ENCODE peak calls at places on chromosome 2, in five cellular contexts. N, E, R, F and M are unnamed samples.

GRCh38 chr2:80073134-80073561 is 231.4 kb downstream of the LRRTM1 start:
- DNase-seq in F (peak), E (peak), R (peak), N (peak), M (peak)

GRCh38 chr2:99430614-99431258 is 59.1 kb downstream of the REV1 start:
- DNase-seq in R (peak), E (no peak), N (peak), F (no peak), M (no peak)

GRCh38 chr2:96665083-96665569 is 22.6 kb downstream of the FER1L5 start:
- DNase-seq in N (peak), F (no peak), E (peak), R (peak), M (peak)

GRCh38 chr2:170076189-170076588 is 101.8 kb upstream of the MYO3B start:
- DNase-seq in F (no peak), R (no peak), E (no peak), N (no peak), M (no peak)

GRCh38 chr2:176164803-176165597 is 7.9 kb downstream of the HOXD3 start:
- DNase-seq in E (peak), R (no peak), F (no peak), N (no peak), M (no peak)

GRCh38 chr2:30217644-30218361 is 13.5 kb upstream of the LBH start:
- DNase-seq in F (no peak), R (no peak), E (no peak), N (no peak), M (no peak)

GRCh38 chr2:26614205-26615128 is 26.7 kb downstream of the CIB4 start:
- DNase-seq in R (no peak), E (no peak), N (no peak), F (no peak), M (no peak)

GRCh38 chr2:217261452-217261851 is 401.6 kb upstream of the TNP1 start:
- DNase-seq in N (no peak), E (peak), F (no peak), R (peak), M (no peak)

GRCh38 chr2:191501390-191502168 is 176.4 kb upstream of the NABP1 start:
- DNase-seq in F (no peak), N (peak), E (peak), R (peak), M (peak)

GRCh38 chr2:113754989-113755689 is 1.3 kb downstream of the SLC35F5 start:
- DNase-seq in N (no peak), E (peak), R (no peak), F (no peak), M (no peak)

GRCh38 chr2:70767094-70767698 is 804 bp downstream of the ADD2 start:
- DNase-seq in N (no peak), E (no peak), F (peak), R (no peak), M (no peak)

GRCh38 chr2:241734467-241735208 is at the start of gene D2HGDH:
- DNase-seq in R (peak), E (peak), F (peak), N (peak), M (peak)

GRCh38 chr2:9306910-9307309 is 100.3 kb downstream of the ASAP2 start:
- DNase-seq in N (no peak), E (no peak), R (no peak), F (no peak), M (no peak)

GRCh38 chr2:64538764-64539433 is 14.8 kb downstream of the AFTPH start:
- DNase-seq in F (no peak), E (no peak), R (peak), N (no peak), M (no peak)

GRCh38 chr2:138767101-138767500 is 13.1 kb downstream of the NXPH2 start:
- DNase-seq in R (no peak), F (no peak), E (no peak), N (no peak), M (no peak)

GRCh38 chr2:138763971-138764370 is 16.2 kb downstream of the NXPH2 start:
- DNase-seq in N (no peak), E (no peak), R (no peak), F (no peak), M (no peak)

GRCh38 chr2:138760693-138761092 is 19.5 kb downstream of the NXPH2 start:
- DNase-seq in N (no peak), E (no peak), R (no peak), F (no peak), M (no peak)

GRCh38 chr2:138766464-138766863 is 13.7 kb downstream of the NXPH2 start:
- DNase-seq in E (no peak), R (no peak), F (no peak), N (no peak), M (no peak)

GRCh38 chr2:138762515-138762914 is 17.7 kb downstream of the NXPH2 start:
- DNase-seq in R (no peak), E (no peak), N (no peak), F (no peak), M (no peak)
- TF ChIP-seq CTCF in R (no peak), E (no peak), N (no peak), F (no peak), M (no peak)

GRCh38 chr2:172783091-172783898 is 47.6 kb downstream of the RAPGEF4 start:
- DNase-seq in R (peak), F (no peak), N (peak), E (peak), M (peak)
- TF ChIP-seq CTCF in R (peak), F (no peak), N (peak), E (peak), M (peak)

GRCh38 chr2:188833331-188833730 is 140.8 kb upstream of the COL3A1 start:
- DNase-seq in E (no peak), N (no peak), F (no peak), R (no peak), M (no peak)

GRCh38 chr2:188835821-188836220 is 138.4 kb upstream of the COL3A1 start:
- DNase-seq in E (no peak), F (no peak), R (no peak), N (no peak), M (no peak)

DNA sequence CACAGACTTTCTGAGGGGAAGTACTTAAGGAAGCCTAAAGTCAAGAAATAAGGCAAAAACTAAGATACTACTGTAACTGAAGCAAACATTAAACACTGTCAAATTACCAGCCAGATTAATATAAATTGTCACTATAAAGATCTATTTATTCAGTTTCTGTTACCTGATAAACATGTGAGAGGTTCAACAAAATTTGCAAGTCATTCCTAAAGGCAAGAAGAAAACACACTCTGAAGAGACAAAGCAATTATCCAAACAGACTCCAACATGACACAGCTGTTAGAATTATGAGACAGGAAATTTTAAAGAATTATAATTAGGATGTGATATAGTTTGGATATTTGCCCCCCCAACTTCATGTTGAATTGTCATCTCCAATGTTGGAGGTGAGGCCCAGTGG is 140.4 kb upstream of the COL3A1 start:
- DNase-seq in R (no peak), N (no peak), F (no peak), E (no peak), M (no peak)
- TF ChIP-seq CTCF in R (no peak), N (no peak), F (no peak), E (no peak), M (no peak)

GRCh38 chr2:112645396-112646101 is at the start of gene SLC20A1:
- DNase-seq in F (peak), N (peak), R (peak), E (peak), M (peak)
- TF ChIP-seq CTCF in F (peak), N (peak), R (peak), E (peak), M (peak)

GRCh38 chr2:239930378-239930777 is 94.8 kb downstream of the NDUFA10 start:
- DNase-seq in R (no peak), F (no peak), N (no peak), E (no peak), M (no peak)
- TF ChIP-seq CTCF in R (no peak), F (no peak), N (no peak), E (no peak), M (no peak)

DNA sequence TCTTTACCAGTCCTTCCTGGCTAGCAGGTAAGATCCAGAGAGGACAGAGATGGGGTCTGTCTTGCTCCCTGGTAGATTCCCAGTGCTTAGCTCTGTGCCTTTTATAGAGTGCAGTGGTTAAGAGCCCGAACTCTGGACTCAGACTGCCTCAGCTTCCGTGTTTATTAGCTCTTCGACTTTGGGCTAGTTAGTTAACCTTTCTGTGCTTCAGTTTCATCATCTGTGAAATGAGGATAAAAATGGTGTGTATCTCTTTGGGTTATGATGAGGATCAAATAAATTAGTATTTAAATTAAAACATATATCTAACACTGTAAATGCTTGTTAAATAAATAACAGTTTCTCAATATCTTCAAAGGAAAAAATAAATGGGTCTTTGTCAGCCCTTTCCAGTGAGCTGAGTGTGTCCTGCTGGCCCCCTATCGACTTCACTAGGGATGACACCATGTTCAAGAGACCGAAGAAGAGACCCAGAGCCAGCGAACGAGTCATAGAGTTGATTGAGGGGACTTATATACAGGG is 38.2 kb downstream of the CERS6 start:
- DNase-seq in R (no peak), E (no peak), F (peak), N (no peak), M (no peak)
- TF ChIP-seq CTCF in R (peak), E (peak), F (peak), N (no peak), M (no peak)

GRCh38 chr2:112020561-112020960 is 34.5 kb upstream of the TMEM87B start:
- DNase-seq in R (no peak), E (no peak), N (no peak), F (peak), M (no peak)
- TF ChIP-seq CTCF in R (no peak), E (peak), N (peak), F (no peak), M (peak)

DNA sequence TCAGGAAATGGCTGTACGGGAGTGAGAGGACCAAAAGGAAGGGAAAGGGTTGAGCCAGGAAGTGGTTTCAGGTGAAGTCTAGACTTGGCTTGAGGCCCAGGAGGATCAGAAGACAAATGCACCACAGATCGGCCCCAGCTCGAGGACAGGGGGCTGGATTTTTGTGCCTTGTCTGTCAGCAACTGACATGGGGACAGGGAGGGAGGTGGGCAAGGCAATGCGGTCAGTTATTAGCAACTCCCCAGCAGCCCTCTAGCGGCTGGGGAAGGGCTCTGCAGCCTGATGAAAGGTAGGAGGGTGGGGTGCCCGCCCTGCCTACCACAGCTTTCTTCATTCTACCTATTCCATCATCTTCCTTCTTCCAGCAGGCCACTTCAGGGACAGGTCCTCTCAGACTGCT is 50.0 kb downstream of the CPO start:
- DNase-seq in N (no peak), F (peak), R (no peak), E (peak), M (peak)
- TF ChIP-seq CTCF in N (peak), F (peak), R (peak), E (peak), M (peak)

DNA sequence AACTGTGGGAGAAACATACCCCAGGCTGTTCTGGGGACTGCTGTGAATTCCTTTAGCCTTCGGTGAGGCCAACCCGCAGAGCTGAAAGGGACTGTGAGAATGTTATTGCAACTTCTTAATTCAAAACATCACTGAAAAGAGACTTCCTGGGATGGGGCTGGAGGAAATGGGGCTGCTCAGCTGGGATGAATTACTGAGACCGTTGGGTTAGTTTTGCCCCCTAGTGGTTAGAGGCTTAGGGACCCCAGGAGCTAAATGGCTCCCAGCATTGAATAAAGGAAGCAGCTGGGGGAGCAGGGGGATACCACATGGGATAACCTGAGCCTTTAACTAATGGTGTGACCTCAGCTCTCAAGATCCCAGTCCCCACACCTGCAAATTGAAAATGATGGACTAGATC is 941.1 kb upstream of the FANCL start:
- DNase-seq in F (peak), E (no peak), N (peak), R (peak), M (peak)
- TF ChIP-seq CTCF in F (peak), E (no peak), N (peak), R (peak), M (peak)